ENCODE peak calls at places on chromosomes 4 and X, in nine cellular contexts. L is psoas muscle; Y is prostate gland; M is WTC11; C is astrocyte; N is CD8-positive, alpha-beta T cell; B is Calu3; X is NB4; I is glutamatergic neuron. Z is an unnamed sample.

GRCh38 chr4:152398060-152398459 is 137.8 kb downstream of the FBXW7 start:
- DNase-seq in L (no peak), Y (no peak), M (no peak), C (no peak), N (no peak), B (no peak), X (peak), I (no peak), Z (no peak)

GRCh38 chr4:44738615-44739014 is 12.3 kb upstream of the GNPDA2 start:
- DNase-seq in L (no peak), Y (no peak), M (no peak), C (no peak), N (no peak), B (no peak), X (no peak), I (no peak), Z (no peak)

GRCh38 chr4:81565137-81565870 is 93.6 kb upstream of the RASGEF1B start:
- DNase-seq in L (peak), Y (peak), M (no peak), C (no peak), N (no peak), B (peak), X (no peak), I (peak), Z (peak)

GRCh38 chr4:41939016-41939623 is 3.9 kb downstream of the TMEM33 start:
- DNase-seq in L (no peak), Y (no peak), M (no peak), C (no peak), N (no peak), B (no peak), X (peak), I (no peak), Z (no peak)

GRCh38 chr4:138749303-138749702 is 266.3 kb upstream of the NOCT start:
- DNase-seq in L (no peak), Y (no peak), M (no peak), C (peak), N (no peak), B (no peak), X (no peak), I (no peak), Z (no peak)

GRCh38 chrX:47815901-47816845 is 20.5 kb upstream of the ZNF81 start:
- DNase-seq in L (no peak), Y (no peak), M (no peak), C (no peak), N (no peak), B (no peak), X (no peak), I (no peak), Z (no peak)

GRCh38 chr4:120995611-120996010 is 73.1 kb upstream of the PRDM5 start:
- DNase-seq in L (no peak), Y (no peak), M (no peak), C (no peak), N (no peak), B (no peak), X (no peak), I (no peak), Z (no peak)

GRCh38 chr4:165684177-165684870 is 188.7 kb upstream of the TLL1 start:
- DNase-seq in L (no peak), Y (no peak), M (no peak), C (peak), N (no peak), B (no peak), X (no peak), I (no peak), Z (no peak)

GRCh38 chr4:17324431-17324830 is 187.5 kb downstream of the QDPR start:
- DNase-seq in L (no peak), Y (no peak), M (peak), C (peak), N (peak), B (peak), X (peak), I (peak), Z (peak)

GRCh38 chrX:8724176-8724757 is 7.7 kb downstream of the ANOS1 start:
- DNase-seq in L (no peak), Y (no peak), M (peak), C (no peak), N (no peak), B (no peak), X (no peak), I (peak), Z (no peak)
- TF ChIP-seq CTCF in L (no peak), Y (no peak), M (peak), C (no peak), N (no peak), B (no peak), X (no peak), I (peak), Z (peak)

GRCh38 chr4:109658871-109659410 is 44.3 kb downstream of the CASP6 start:
- DNase-seq in L (no peak), Y (no peak), M (no peak), C (no peak), N (no peak), B (no peak), X (no peak), I (no peak), Z (no peak)
- TF ChIP-seq CTCF in L (no peak), Y (no peak), M (no peak), C (no peak), N (no peak), B (no peak), X (no peak), I (no peak), Z (no peak)

DNA sequence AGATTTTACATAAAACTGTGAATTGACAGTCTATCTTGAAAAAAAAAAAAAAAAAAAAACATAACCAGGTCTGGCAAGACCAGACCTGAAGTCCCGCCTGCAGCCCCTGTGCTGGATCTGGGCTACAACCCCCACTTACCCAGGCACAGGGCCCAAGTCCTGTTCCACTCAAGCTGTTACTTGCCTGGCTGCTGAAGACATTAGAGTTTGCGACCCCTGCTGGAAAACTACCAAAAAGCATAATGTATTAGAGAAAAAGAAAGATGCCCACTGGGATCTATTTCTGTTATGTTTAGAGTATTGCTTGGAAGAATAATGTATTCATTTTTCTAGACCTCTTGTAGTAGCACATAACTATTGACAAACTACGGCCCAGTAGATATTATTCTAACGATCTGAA is 4.7 kb downstream of the HS3ST1 start:
- DNase-seq in L (no peak), Y (peak), M (peak), C (no peak), N (no peak), B (peak), X (peak), I (no peak), Z (peak)
- TF ChIP-seq CTCF in L (no peak), Y (peak), M (no peak), C (peak), N (peak), B (peak), X (peak), I (peak), Z (peak)

DNA sequence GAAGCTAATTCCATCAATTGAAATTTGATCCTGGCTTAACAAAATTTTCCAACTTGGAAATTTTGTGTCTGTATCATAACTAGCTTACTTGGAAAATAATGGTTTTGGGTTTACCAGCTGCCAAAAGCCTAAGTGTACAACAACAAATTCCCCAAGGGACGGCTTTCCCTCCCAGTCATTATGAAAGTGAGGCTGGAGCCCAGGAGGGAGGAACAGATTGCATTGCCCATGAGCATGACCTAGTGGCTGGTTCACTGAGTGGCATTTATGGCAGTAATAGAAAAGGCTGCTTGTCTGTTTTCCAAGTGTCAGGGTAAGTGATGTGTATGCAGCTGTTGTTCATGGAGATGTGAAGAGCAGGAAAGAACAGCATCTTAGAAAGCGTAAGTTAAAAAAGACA is 70.8 kb upstream of the HHIP start:
- DNase-seq in L (no peak), Y (no peak), M (no peak), C (no peak), N (no peak), B (no peak), X (peak), I (peak), Z (peak)
- TF ChIP-seq CTCF in L (no peak), Y (no peak), M (no peak), C (no peak), N (no peak), B (no peak), X (no peak), I (no peak), Z (peak)